ENCODE peak calls at places on chromosomes 6 and 20, in four cellular contexts. J, V, Z and E are unnamed samples.

GRCh38 chr6:98641929-98642328 is 192.4 kb upstream of the POU3F2 start:
- DNase-seq in J (no peak), V (no peak), Z (no peak), E (no peak)

GRCh38 chr6:149438855-149439254 is 38.8 kb downstream of the SUMO4 start:
- DNase-seq in J (no peak), V (no peak), Z (no peak), E (no peak)

GRCh38 chr6:111952326-111952725 is 79.1 kb upstream of the FYN start:
- DNase-seq in J (no peak), V (peak), Z (no peak), E (no peak)

GRCh38 chr20:20721489-20721888 is 9.0 kb upstream of the RALGAPA2 start:
- DNase-seq in J (no peak), V (no peak), Z (no peak), E (no peak)

GRCh38 chr6:163741743-163742363 is 327.3 kb downstream of the QKI start:
- DNase-seq in J (no peak), V (no peak), Z (no peak), E (no peak)

GRCh38 chr6:34053721-34054120 is 92.2 kb downstream of the GRM4 start:
- DNase-seq in J (no peak), V (no peak), Z (no peak), E (peak)

GRCh38 chr6:71906813-71907212 is 20.5 kb downstream of the RIMS1 start:
- DNase-seq in J (no peak), V (no peak), Z (no peak), E (no peak)

GRCh38 chr6:33812669-33813068 is 8.9 kb upstream of the MLN start:
- DNase-seq in J (no peak), V (peak), Z (no peak), E (no peak)

GRCh38 chr6:127513425-127513824 is 5.7 kb downstream of the MTCL3 start:
- DNase-seq in J (no peak), V (no peak), Z (no peak), E (no peak)

GRCh38 chr20:47790032-47790965 is 5.0 kb upstream of the SULF2 start:
- DNase-seq in J (no peak), V (no peak), Z (no peak), E (no peak)

GRCh38 chr6:3865463-3865862 is 16.3 kb downstream of the FAM50B start:
- DNase-seq in J (no peak), V (no peak), Z (no peak), E (no peak)

GRCh38 chr6:158207452-158207788 is 39.3 kb downstream of the GTF2H5 start:
- DNase-seq in J (no peak), V (no peak), Z (no peak), E (no peak)

GRCh38 chr6:162124710-162125435 is 602.7 kb downstream of the PRKN start:
- DNase-seq in J (no peak), V (no peak), Z (no peak), E (no peak)

GRCh38 chr6:169384291-169384690 is 130.6 kb upstream of the THBS2 start:
- DNase-seq in J (no peak), V (no peak), Z (no peak), E (no peak)

GRCh38 chr6:2823104-2823850 is 18.4 kb downstream of the SERPINB1 start:
- DNase-seq in J (no peak), V (peak), Z (no peak), E (no peak)

GRCh38 chr6:88368071-88368787 is 202.1 kb upstream of the CNR1 start:
- DNase-seq in J (no peak), V (no peak), Z (no peak), E (no peak)

GRCh38 chr6:150547511-150548222 is 52.0 kb upstream of the PLEKHG1 start:
- DNase-seq in J (no peak), V (peak), Z (no peak), E (no peak)

GRCh38 chr6:104633125-104633524 is 226.6 kb downstream of the HACE1 start:
- DNase-seq in J (no peak), V (no peak), Z (no peak), E (no peak)

GRCh38 chr6:69801225-69801624 is 4.4 kb upstream of the LMBRD1 start:
- DNase-seq in J (no peak), V (no peak), Z (no peak), E (no peak)

GRCh38 chr20:23200914-23201313 is 114.8 kb upstream of the CD93 start:
- DNase-seq in J (no peak), V (peak), Z (no peak), E (no peak)

GRCh38 chr6:143205170-143205879 is 144.6 kb downstream of the AIG1 start:
- DNase-seq in J (no peak), V (no peak), Z (no peak), E (no peak)

GRCh38 chr6:113381957-113382356 is 475.2 kb upstream of the MARCKS start:
- DNase-seq in J (no peak), V (no peak), Z (no peak), E (peak)

GRCh38 chr20:34948030-34948429 is 7.6 kb downstream of the GSS start:
- DNase-seq in J (no peak), V (no peak), Z (no peak), E (no peak)

GRCh38 chr6:90103056-90103793 is 193.4 kb downstream of the BACH2 start:
- DNase-seq in J (no peak), V (no peak), Z (no peak), E (no peak)

GRCh38 chr6:3617681-3618299 is 133.7 kb downstream of the PXDC1 start:
- DNase-seq in J (peak), V (no peak), Z (no peak), E (no peak)

GRCh38 chr6:36973647-36974046 is 12.3 kb downstream of the MTCH1 start:
- DNase-seq in J (no peak), V (no peak), Z (no peak), E (no peak)

GRCh38 chr6:63510786-63511185 is 61.5 kb upstream of the LOC128125822 start:
- DNase-seq in J (no peak), V (no peak), Z (no peak), E (no peak)

GRCh38 chr6:29294499-29294914 is 7.0 kb upstream of the OR14J1 start:
- DNase-seq in J (no peak), V (no peak), Z (no peak), E (no peak)

GRCh38 chr20:57309544-57310115 is 20.0 kb upstream of the SPO11 start:
- DNase-seq in J (no peak), V (no peak), Z (no peak), E (no peak)

GRCh38 chr20:13009682-13010406 is 1.1 kb downstream of the SPTLC3 start:
- DNase-seq in J (no peak), V (peak), Z (peak), E (no peak)

GRCh38 chr6:42260424-42260888 is 42.8 kb upstream of the MRPS10 start:
- DNase-seq in J (peak), V (no peak), Z (no peak), E (no peak)

GRCh38 chr6:168037856-168038255 is 40.4 kb downstream of the KIF25 start:
- DNase-seq in J (no peak), V (no peak), Z (no peak), E (no peak)

GRCh38 chr6:151681426-151682059 is 125.9 kb upstream of the ESR1 start:
- DNase-seq in J (no peak), V (peak), Z (no peak), E (no peak)

GRCh38 chr20:43293068-43293786 is 103.5 kb upstream of the PTPRT start:
- DNase-seq in J (no peak), V (no peak), Z (no peak), E (no peak)

GRCh38 chr6:170372380-170373325 is 66.1 kb downstream of the FAM120B start:
- DNase-seq in J (no peak), V (no peak), Z (no peak), E (peak)

GRCh38 chr6:17869753-17870050 is 117.7 kb downstream of the KIF13A start:
- DNase-seq in J (no peak), V (no peak), Z (no peak), E (no peak)

GRCh38 chr6:17086469-17086868 is 15.4 kb upstream of the STMND1 start:
- DNase-seq in J (peak), V (peak), Z (no peak), E (peak)

GRCh38 chr20:61161649-61162210 is 90.3 kb upstream of the CDH4 start:
- DNase-seq in J (no peak), V (peak), Z (no peak), E (peak)

GRCh38 chr6:107353773-107354382 is 105.5 kb downstream of the PDSS2 start:
- DNase-seq in J (no peak), V (no peak), Z (no peak), E (peak)